ENCODE peak calls at places on chromosomes 2 and 18, in eight cellular contexts. A, R, I, V, B, L, C and D are unnamed samples.

GRCh38 chr18:57586243-57587049 is at the start of gene FECH:
- DNase-seq in B (peak; percentile 75), L (peak; percentile 72), A (peak; percentile 45), C (peak; percentile 84), R (peak; percentile 71), I (peak; percentile 63), V (peak; percentile 75), D (peak; percentile 78)

GRCh38 chr2:101697794-101698418 is 399 bp downstream of the MAP4K4 start:
- DNase-seq in L (peak; percentile 7), V (no peak), I (peak; percentile 34), R (no peak), C (peak; percentile 30), B (peak; percentile 33), A (no peak), D (no peak)

GRCh38 chr2:198791623-198792022 is 666.1 kb downstream of the SATB2 start:
- DNase-seq in C (no peak), B (no peak), I (no peak), R (no peak), A (no peak), V (no peak), L (no peak), D (no peak)

GRCh38 chr2:124050833-124051497 is 25.9 kb downstream of the CNTNAP5 start:
- DNase-seq in C (no peak), L (no peak), B (no peak), R (no peak), V (no peak), A (no peak), I (no peak), D (no peak)

GRCh38 chr2:135066710-135067109 is 14.6 kb downstream of the RAB3GAP1 start:
- DNase-seq in R (peak; percentile 41), C (no peak), L (peak; percentile 24), I (no peak), A (no peak), V (no peak), B (no peak), D (no peak)

GRCh38 chr2:117101613-117102012 is 712.9 kb upstream of the DDX18 start:
- DNase-seq in C (no peak), L (no peak), V (no peak), I (no peak), A (no peak), R (no peak), B (no peak), D (no peak)

GRCh38 chr2:28250006-28250405 is 142.7 kb upstream of the FOSL2 start:
- DNase-seq in L (peak; percentile 95), V (peak; percentile 87), R (peak; percentile 91), A (no peak), B (peak; percentile 78), C (no peak), I (no peak), D (peak; percentile 85)

GRCh38 chr2:163210430-163210918 is 371.9 kb upstream of the KCNH7 start:
- DNase-seq in L (peak; percentile 77), V (no peak), I (no peak), B (peak; percentile 74), A (no peak), C (no peak), R (peak; percentile 64), D (peak; percentile 51)

GRCh38 chr2:219031005-219031738 is 10.1 kb downstream of the CFAP65 start:
- DNase-seq in V (no peak), L (no peak), B (no peak), A (no peak), R (no peak), C (no peak), I (no peak), D (no peak)

GRCh38 chr2:190149942-190150341 is 87.4 kb upstream of the MSTN start:
- DNase-seq in R (no peak), I (no peak), B (no peak), C (no peak), A (no peak), V (no peak), L (no peak), D (no peak)

GRCh38 chr2:151291224-151291623 is 1.8 kb upstream of the NMI start:
- DNase-seq in V (no peak), C (no peak), L (no peak), A (no peak), I (no peak), R (no peak), B (no peak), D (no peak)

GRCh38 chr2:197556456-197556855 is 40.6 kb downstream of the MOB4 start:
- DNase-seq in V (no peak), I (no peak), A (no peak), B (no peak), R (peak; percentile 8), L (no peak), C (no peak), D (no peak)

GRCh38 chr2:42910657-42911405 is 118.4 kb upstream of the HAAO start:
- DNase-seq in C (no peak), B (no peak), A (no peak), R (no peak), L (no peak), I (no peak), V (no peak), D (no peak)

GRCh38 chr2:20365249-20365817 is 14.7 kb upstream of the PUM2 start:
- DNase-seq in C (no peak), R (peak; percentile 87), I (peak; percentile 81), L (peak; percentile 91), B (no peak), V (no peak), A (peak; percentile 28), D (no peak)

GRCh38 chr2:231104115-231104713 is 20.6 kb downstream of the HTR2B start:
- DNase-seq in L (peak; percentile 61), R (peak; percentile 75), A (peak; percentile 42), B (peak; percentile 59), I (peak; percentile 76), C (peak; percentile 71), V (peak; percentile 54), D (peak; percentile 31)

GRCh38 chr2:162403884-162404283 is 60.0 kb downstream of the GCA start:
- DNase-seq in V (no peak), I (no peak), R (peak; percentile 17), L (peak; percentile 75), A (no peak), C (no peak), B (no peak), D (peak; percentile 1)

GRCh38 chr2:81242502-81242901 is 938.0 kb upstream of the LRRTM1 start:
- DNase-seq in C (no peak), B (no peak), A (no peak), I (no peak), L (no peak), V (no peak), R (no peak), D (no peak)

GRCh38 chr2:50395510-50396300 is 636.2 kb downstream of the NRXN1 start:
- DNase-seq in B (no peak), R (no peak), I (no peak), A (no peak), C (no peak), L (peak; percentile 31), V (no peak), D (no peak)

GRCh38 chr18:59265246-59266018 is 7.8 kb downstream of the RAX start:
- DNase-seq in C (no peak), V (no peak), B (no peak), L (peak; percentile 27), R (no peak), I (peak; percentile 58), A (no peak), D (no peak)

GRCh38 chr2:62933398-62933917 is 117.2 kb upstream of the OTX1 start:
- DNase-seq in L (no peak), V (no peak), I (no peak), A (no peak), B (no peak), C (no peak), R (no peak), D (no peak)

GRCh38 chr2:37389984-37390765 is 45.7 kb downstream of the QPCT start:
- DNase-seq in R (peak; percentile 96), I (peak; percentile 81), V (peak; percentile 80), A (peak; percentile 29), C (no peak), L (peak; percentile 95), B (peak; percentile 80), D (peak; percentile 91)

GRCh38 chr18:77811510-77811909 is 561.9 kb downstream of the GALR1 start:
- DNase-seq in B (peak; percentile 1), I (no peak), C (peak; percentile 44), A (no peak), V (no peak), R (no peak), L (peak; percentile 20), D (no peak)

GRCh38 chr2:241132549-241133435 is 16.5 kb downstream of the PASK start:
- DNase-seq in V (no peak), L (no peak), A (no peak), B (no peak), R (no peak), C (no peak), I (no peak), D (no peak)

GRCh38 chr18:54260376-54261072 is 8.8 kb upstream of the POLI start:
- DNase-seq in L (peak; percentile 92), R (no peak), V (no peak), B (no peak), C (no peak), I (peak; percentile 72), A (no peak), D (no peak)

GRCh38 chr2:178241852-178242551 is 47.7 kb downstream of the OSBPL6 start:
- DNase-seq in B (peak; percentile 76), A (no peak), I (no peak), R (peak; percentile 97), V (no peak), C (peak; percentile 7), L (peak; percentile 90), D (peak; percentile 48)

GRCh38 chr2:65370387-65371093 is 61.9 kb downstream of the SPRED2 start:
- DNase-seq in R (no peak), A (no peak), I (no peak), V (no peak), C (no peak), L (no peak), B (peak; percentile 35), D (no peak)

GRCh38 chr2:240128608-240129144 is 7.4 kb downstream of the COPS9 start:
- DNase-seq in I (no peak), L (peak; percentile 54), R (no peak), V (no peak), C (no peak), B (no peak), A (no peak), D (no peak)

GRCh38 chr2:216735086-216735485 is 39.7 kb upstream of the IGFBP5 start:
- DNase-seq in V (no peak), L (no peak), B (no peak), R (peak; percentile 66), C (no peak), A (no peak), I (no peak), D (no peak)

GRCh38 chr2:187138240-187138639 is 289.3 kb upstream of the ZSWIM2 start:
- DNase-seq in R (peak; percentile 21), I (no peak), B (peak; percentile 31), C (peak; percentile 34), L (peak; percentile 42), A (no peak), V (no peak), D (peak; percentile 2)

GRCh38 chr2:129791651-129792050 is 187.8 kb upstream of the RAB6C start:
- DNase-seq in R (no peak), A (no peak), B (no peak), C (no peak), V (no peak), L (no peak), I (no peak), D (no peak)

GRCh38 chr2:133371286-133371685 is 197.0 kb downstream of the NCKAP5 start:
- DNase-seq in I (no peak), L (no peak), V (no peak), C (no peak), R (no peak), B (no peak), A (no peak), D (no peak)